ENCODE peak calls at places on chromosome 12, in nine cellular contexts. Z is tibial artery; J is naive thymus-derived CD8-positive, alpha-beta T cell; A is CD14-positive monocyte; V is cardiac muscle cell; S is WTC11; B is H7; I is GM23338; C is HEK293T. N is an unnamed sample.

GRCh38 chr12:96487214-96487613 is 2.2 kb upstream of the CFAP54 start:
- DNase-seq in Z (no peak), J (no peak), A (no peak), V (no peak), S (no peak), B (no peak), I (no peak), C (no peak), N (no peak)

GRCh38 chr12:120534703-120535655 is 823 bp downstream of the RNF10 start:
- DNase-seq in Z (peak), J (peak), A (no peak), V (peak), S (peak), B (peak), I (peak), C (peak), N (peak)

GRCh38 chr12:39620664-39621658 is 1.4 kb upstream of the ABCD2 start:
- DNase-seq in Z (no peak), J (peak), A (no peak), V (no peak), S (no peak), B (no peak), I (no peak), C (no peak), N (no peak)

GRCh38 chr12:97650242-97650641 is 187.6 kb downstream of the RMST start:
- DNase-seq in Z (no peak), J (no peak), A (no peak), V (no peak), S (no peak), B (no peak), I (no peak), C (no peak), N (no peak)

GRCh38 chr12:107349008-107349747 is 255.8 kb upstream of the CRY1 start:
- DNase-seq in Z (no peak), J (no peak), A (no peak), V (no peak), S (no peak), B (no peak), I (peak), C (no peak), N (peak)

GRCh38 chr12:3271639-3272038 is 194.5 kb downstream of the TSPAN9 start:
- DNase-seq in Z (no peak), J (no peak), A (no peak), V (no peak), S (no peak), B (peak), I (no peak), C (no peak), N (no peak)

GRCh38 chr12:26488339-26488738 is 293.0 kb downstream of the SSPN start:
- DNase-seq in Z (no peak), J (no peak), A (no peak), V (no peak), S (no peak), B (no peak), I (peak), C (no peak), N (no peak)

GRCh38 chr12:61009167-61009566 is 1251.0 kb upstream of the USP15 start:
- DNase-seq in Z (no peak), J (no peak), A (no peak), V (no peak), S (no peak), B (no peak), I (no peak), C (no peak), N (no peak)

GRCh38 chr12:99915251-99916082 is 69.3 kb downstream of the ANKS1B start:
- DNase-seq in Z (no peak), J (no peak), A (no peak), V (no peak), S (no peak), B (no peak), I (no peak), C (no peak), N (no peak)

GRCh38 chr12:26723379-26724308 is 109.3 kb downstream of the ITPR2 start:
- DNase-seq in Z (no peak), J (no peak), A (no peak), V (no peak), S (no peak), B (no peak), I (no peak), C (no peak), N (no peak)

GRCh38 chr12:68180792-68181744 is 21.5 kb upstream of the IFNG start:
- DNase-seq in Z (no peak), J (no peak), A (no peak), V (no peak), S (no peak), B (no peak), I (no peak), C (no peak), N (no peak)

GRCh38 chr12:64110864-64111263 is 111.2 kb downstream of the KICS2 start:
- DNase-seq in Z (no peak), J (no peak), A (no peak), V (no peak), S (no peak), B (no peak), I (no peak), C (no peak), N (no peak)

GRCh38 chr12:52473738-52474137 is at the start of gene KRT6C:
- DNase-seq in Z (no peak), J (no peak), A (no peak), V (no peak), S (no peak), B (no peak), I (no peak), C (no peak), N (no peak)

GRCh38 chr12:106195638-106196037 is 52.2 kb downstream of the CKAP4 start:
- DNase-seq in Z (peak), J (no peak), A (no peak), V (peak), S (no peak), B (no peak), I (no peak), C (no peak), N (no peak)

GRCh38 chr12:120640840-120641833 is 711 bp downstream of the CABP1 start:
- DNase-seq in Z (no peak), J (peak), A (peak), V (peak), S (peak), B (peak), I (peak), C (peak), N (peak)

GRCh38 chr12:108543642-108544041 is 17.3 kb downstream of the SART3 start:
- DNase-seq in Z (no peak), J (no peak), A (no peak), V (no peak), S (no peak), B (no peak), I (no peak), C (no peak), N (peak)

GRCh38 chr12:24860546-24860945 is 88.4 kb downstream of the BCAT1 start:
- DNase-seq in Z (no peak), J (no peak), A (no peak), V (no peak), S (no peak), B (no peak), I (no peak), C (no peak), N (no peak)

GRCh38 chr12:106197906-106198623 is 49.8 kb downstream of the CKAP4 start:
- DNase-seq in Z (no peak), J (no peak), A (no peak), V (no peak), S (no peak), B (no peak), I (no peak), C (no peak), N (no peak)

GRCh38 chr12:44446181-44446580 is 429.9 kb downstream of the NELL2 start:
- DNase-seq in Z (no peak), J (no peak), A (no peak), V (no peak), S (no peak), B (no peak), I (no peak), C (no peak), N (no peak)

GRCh38 chr12:101696477-101697196 is 803 bp upstream of the CHPT1 start:
- DNase-seq in Z (peak), J (no peak), A (peak), V (peak), S (no peak), B (peak), I (peak), C (no peak), N (peak)

GRCh38 chr12:108845696-108846095 is 11.7 kb downstream of the SSH1 start:
- DNase-seq in Z (no peak), J (no peak), A (no peak), V (no peak), S (no peak), B (no peak), I (no peak), C (no peak), N (no peak)

GRCh38 chr12:108722992-108723766 is 8.1 kb downstream of the CORO1C start:
- DNase-seq in Z (no peak), J (no peak), A (peak), V (no peak), S (no peak), B (no peak), I (no peak), C (no peak), N (no peak)

GRCh38 chr12:57803317-57803893 is 15.1 kb downstream of the AVIL start:
- DNase-seq in Z (no peak), J (peak), A (no peak), V (peak), S (peak), B (peak), I (peak), C (peak), N (peak)

GRCh38 chr12:6200266-6201198 is at the start of gene CD9:
- DNase-seq in Z (peak), J (peak), A (no peak), V (peak), S (peak), B (peak), I (peak), C (peak), N (peak)

GRCh38 chr12:90987101-90987500 is 17.7 kb downstream of the EPYC start:
- DNase-seq in Z (no peak), J (no peak), A (no peak), V (no peak), S (no peak), B (no peak), I (no peak), C (no peak), N (peak)

GRCh38 chr12:129064201-129064881 is 211.1 kb downstream of the GLT1D1 start:
- DNase-seq in Z (no peak), J (no peak), A (no peak), V (no peak), S (no peak), B (peak), I (no peak), C (no peak), N (no peak)

GRCh38 chr12:99879439-99879838 is 105.3 kb downstream of the ANKS1B start:
- DNase-seq in Z (no peak), J (no peak), A (no peak), V (no peak), S (no peak), B (no peak), I (no peak), C (no peak), N (no peak)

GRCh38 chr12:29216797-29217583 is 67.9 kb downstream of the FAR2 start:
- DNase-seq in Z (no peak), J (no peak), A (no peak), V (no peak), S (no peak), B (no peak), I (no peak), C (no peak), N (no peak)

GRCh38 chr12:70364695-70365397 is 1.2 kb upstream of the KCNMB4 start:
- DNase-seq in Z (no peak), J (no peak), A (no peak), V (peak), S (peak), B (peak), I (no peak), C (peak), N (peak)

GRCh38 chr12:24822121-24822899 is 126.6 kb downstream of the BCAT1 start:
- DNase-seq in Z (no peak), J (no peak), A (no peak), V (no peak), S (no peak), B (no peak), I (no peak), C (no peak), N (no peak)

GRCh38 chr12:23853640-23854039 is 95.8 kb downstream of the SOX5 start:
- DNase-seq in Z (no peak), J (no peak), A (no peak), V (no peak), S (no peak), B (no peak), I (no peak), C (no peak), N (no peak)

GRCh38 chr12:44930972-44931600 is 55.0 kb upstream of the NELL2 start:
- DNase-seq in Z (no peak), J (no peak), A (no peak), V (peak), S (no peak), B (peak), I (peak), C (peak), N (no peak)

GRCh38 chr12:3418609-3419469 is 72.2 kb upstream of the PRMT8 start:
- DNase-seq in Z (no peak), J (no peak), A (no peak), V (no peak), S (no peak), B (no peak), I (no peak), C (no peak), N (no peak)

N was measured in islet precursor cell.